ENCODE peak calls at places on chromosomes 6 and 20, in five cellular contexts. I, P, L, U and R are unnamed samples.

GRCh38 chr6:146546440-146546839 is 2.8 kb downstream of the RAB32 start:
- DNase-seq in I (peak; percentile 95), P (peak; percentile 87), L (no peak), U (no peak), R (peak; percentile 90)

GRCh38 chr6:118307581-118307980 is 240.5 kb upstream of the PLN start:
- DNase-seq in I (no peak), P (no peak), L (no peak), U (no peak), R (no peak)

GRCh38 chr6:146650799-146651481 is 52.2 kb downstream of the ADGB start:
- DNase-seq in I (peak; percentile 25), P (peak; percentile 37), L (no peak), U (no peak), R (peak; percentile 51)

GRCh38 chr6:89602713-89603112 is 35.8 kb downstream of the LYRM2 start:
- DNase-seq in I (no peak), P (no peak), L (peak; percentile 18), U (peak; percentile 42), R (no peak)

GRCh38 chr6:115765966-115766365 is 294.7 kb downstream of the FRK start:
- DNase-seq in I (no peak), P (no peak), L (no peak), U (no peak), R (no peak)

GRCh38 chr6:165345700-165346099 is 36.3 kb upstream of the C6orf118 start:
- DNase-seq in I (no peak), P (no peak), L (no peak), U (no peak), R (no peak)

GRCh38 chr20:59566631-59567524 is 37.5 kb upstream of the PHACTR3 start:
- DNase-seq in I (no peak), P (no peak), L (no peak), U (no peak), R (no peak)

GRCh38 chr6:4291453-4292403 is 156.4 kb upstream of the ECI2 start:
- DNase-seq in I (no peak), P (peak; percentile 34), L (no peak), U (no peak), R (peak; percentile 14)

DNA sequence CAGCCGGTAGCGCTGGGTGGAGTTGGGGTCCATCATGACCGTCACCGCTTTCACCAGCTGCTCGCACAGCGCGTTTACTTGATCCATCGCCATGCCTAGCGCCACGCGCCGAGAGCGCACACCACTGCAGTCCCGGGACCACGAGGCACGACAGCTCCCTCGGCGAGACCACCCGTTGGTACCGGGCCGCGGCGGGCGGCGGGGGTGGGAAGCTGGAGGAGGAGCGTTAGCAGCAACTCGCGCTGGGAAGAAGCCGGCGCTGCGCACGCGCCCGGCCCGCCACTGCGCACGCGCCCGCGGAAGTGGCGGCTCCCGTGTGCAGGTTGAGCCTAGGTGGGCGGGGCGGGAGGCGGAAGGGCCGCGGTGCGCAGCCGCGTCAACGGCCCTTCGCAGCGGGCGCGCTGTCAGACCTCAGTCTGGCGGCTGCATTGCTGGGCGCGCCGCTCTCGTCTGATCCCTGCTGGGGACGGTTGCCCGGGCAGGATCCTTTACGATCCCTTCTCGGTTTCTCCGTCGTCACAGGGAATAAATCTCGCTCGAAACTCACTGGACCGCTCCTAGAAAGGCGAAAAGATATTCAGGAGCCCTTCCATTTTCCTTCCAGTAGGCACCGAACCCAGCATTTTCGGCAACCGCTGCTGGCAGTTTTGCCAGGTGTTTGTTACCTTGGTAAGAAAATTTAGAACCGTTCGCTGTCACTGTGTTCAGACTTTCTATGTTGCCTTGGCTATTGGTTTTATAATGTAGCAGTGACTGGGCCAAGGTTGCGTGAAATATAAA is at the start of the genes POLH and XPO5:
- DNase-seq in I (peak; percentile 94), P (peak; percentile 96), L (peak; percentile 96), U (peak; percentile 96), R (peak; percentile 92)
- TF ChIP-seq CTCF in I (no peak), P (peak; percentile 34), L (no peak), U (peak; percentile 31), R (peak; percentile 8)

GRCh38 chr6:48447251-48447650 is 336.3 kb upstream of the PTCHD4 start:
- DNase-seq in I (no peak), P (peak; percentile 3), L (no peak), U (no peak), R (peak; percentile 30)

DNA sequence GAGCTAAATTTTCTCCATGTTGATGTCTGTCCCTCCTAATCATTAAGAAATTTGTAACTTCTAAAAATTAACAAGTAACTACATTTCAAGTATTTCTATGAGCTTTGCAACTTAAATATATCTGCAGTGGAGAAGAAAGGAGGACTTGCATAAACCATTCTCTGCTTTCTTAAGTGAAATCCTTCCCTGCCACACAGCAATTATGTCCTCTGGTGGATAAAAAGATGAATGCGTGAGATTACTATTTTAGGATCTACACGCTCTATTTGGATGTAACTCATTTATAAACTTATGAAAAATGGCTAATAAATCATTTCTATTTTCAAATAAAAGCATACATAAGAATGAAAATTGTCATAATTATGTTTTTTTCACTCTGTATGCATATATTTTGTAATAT is 338.0 kb upstream of the PTCHD4 start:
- DNase-seq in I (peak; percentile 14), P (peak; percentile 19), L (no peak), U (no peak), R (no peak)
- TF ChIP-seq CTCF in I (peak; percentile 14), P (peak; percentile 37), L (no peak), U (peak; percentile 23), R (peak; percentile 16)

GRCh38 chr6:16336056-16336810 is 97.8 kb downstream of the GMPR start:
- DNase-seq in I (peak; percentile 59), P (no peak), L (no peak), U (no peak), R (peak; percentile 62)

GRCh38 chr6:16335176-16335575 is 96.8 kb downstream of the GMPR start:
- DNase-seq in I (no peak), P (no peak), L (no peak), U (no peak), R (no peak)

GRCh38 chr6:16337280-16337975 is 99.0 kb downstream of the GMPR start:
- DNase-seq in I (no peak), P (no peak), L (no peak), U (no peak), R (peak; percentile 63)

GRCh38 chr6:16338577-16339262 is 100.3 kb downstream of the GMPR start:
- DNase-seq in I (peak; percentile 86), P (peak; percentile 97), L (peak; percentile 32), U (peak; percentile 39), R (peak; percentile 88)

DNA sequence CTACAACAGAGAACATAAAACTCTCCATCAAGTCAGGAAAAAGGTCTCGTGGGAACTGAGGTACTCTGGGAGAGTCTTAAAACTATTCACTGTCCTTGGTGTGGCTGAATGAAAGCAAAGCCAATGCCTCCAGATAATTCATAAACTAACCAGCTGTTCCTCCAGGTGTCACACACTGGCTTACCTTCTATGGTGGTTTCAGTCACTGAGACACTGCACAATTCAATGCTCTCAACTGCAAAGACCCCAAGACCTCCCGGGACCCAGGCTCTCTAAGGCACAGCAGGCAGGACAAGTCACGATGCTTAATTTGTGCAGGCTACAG is 100.8 kb downstream of the GMPR start:
- DNase-seq in I (no peak), P (no peak), L (no peak), U (no peak), R (no peak)
- TF ChIP-seq CTCF in I (no peak), P (peak; percentile 34), L (no peak), U (no peak), R (peak; percentile 17)

GRCh38 chr6:44219815-44220784 is 3.3 kb upstream of the SLC29A1 start:
- DNase-seq in I (no peak), P (no peak), L (no peak), U (no peak), R (no peak)
- TF ChIP-seq CTCF in I (no peak), P (no peak), L (no peak), U (no peak), R (no peak)

GRCh38 chr6:13527669-13528051 is 40.3 kb upstream of the GFOD1 start:
- DNase-seq in I (no peak), P (no peak), L (no peak), U (no peak), R (no peak)

GRCh38 chr6:13526718-13527668 is 39.6 kb upstream of the GFOD1 start:
- DNase-seq in I (peak; percentile 28), P (no peak), L (no peak), U (no peak), R (peak; percentile 35)

GRCh38 chr6:13528777-13529343 is 41.5 kb upstream of the GFOD1 start:
- DNase-seq in I (no peak), P (no peak), L (no peak), U (peak; percentile 72), R (no peak)

GRCh38 chr6:13526339-13526717 is 38.9 kb upstream of the GFOD1 start:
- DNase-seq in I (no peak), P (no peak), L (no peak), U (no peak), R (no peak)

GRCh38 chr6:13528232-13528631 is 40.8 kb upstream of the GFOD1 start:
- DNase-seq in I (no peak), P (peak; percentile 30), L (no peak), U (no peak), R (no peak)
- TF ChIP-seq CTCF in I (no peak), P (peak; percentile 38), L (no peak), U (no peak), R (no peak)

GRCh38 chr20:10618611-10619245 is 55.1 kb downstream of the JAG1 start:
- DNase-seq in I (no peak), P (no peak), L (no peak), U (no peak), R (peak; percentile 80)
- TF ChIP-seq CTCF in I (no peak), P (no peak), L (no peak), U (no peak), R (no peak)

GRCh38 chr6:23031986-23032385 is 462.6 kb downstream of the HDGFL1 start:
- DNase-seq in I (no peak), P (peak; percentile 16), L (no peak), U (no peak), R (no peak)
- TF ChIP-seq CTCF in I (no peak), P (peak; percentile 28), L (no peak), U (no peak), R (no peak)

GRCh38 chr20:9517297-9518134 is 3.1 kb downstream of the LAMP5 start:
- DNase-seq in I (no peak), P (no peak), L (no peak), U (no peak), R (no peak)
- TF ChIP-seq CTCF in I (no peak), P (no peak), L (no peak), U (no peak), R (no peak)